ENCODE peak calls at places on chromosomes 13 and 19, in nine cellular contexts. One of them, this sample, is unnamed.

GRCh38 chr19:54473071-54473941 is at the start of gene CDC42EP5:
- DNase-seq in A549: no peak
- DNase-seq in tibial nerve: peak; percentile 62
- DNase-seq in esophagus squamous epithelium: no peak
- DNase-seq in suprapubic skin: peak; percentile 86
- DNase-seq in H1: no peak
- DNase-seq in body of pancreas: peak; percentile 60
- DNase-seq in breast epithelium: peak; percentile 72
- DNase-seq in uterus: peak; percentile 84
- DNase-seq in this sample: peak; percentile 90

GRCh38 chr13:35712907-35713685 is 236.6 kb upstream of the MAB21L1 start:
- DNase-seq in breast epithelium: no peak
- DNase-seq in esophagus squamous epithelium: no peak
- DNase-seq in A549: no peak
- DNase-seq in uterus: no peak
- DNase-seq in body of pancreas: no peak
- DNase-seq in tibial nerve: no peak
- DNase-seq in H1: no peak
- DNase-seq in suprapubic skin: no peak
- DNase-seq in this sample: no peak

GRCh38 chr19:45860359-45861259 is 2.3 kb downstream of the SYMPK start:
- DNase-seq in tibial nerve: no peak
- DNase-seq in esophagus squamous epithelium: no peak
- DNase-seq in A549: no peak
- DNase-seq in body of pancreas: no peak
- DNase-seq in uterus: no peak
- DNase-seq in suprapubic skin: no peak
- DNase-seq in breast epithelium: no peak
- DNase-seq in H1: no peak
- DNase-seq in this sample: no peak

GRCh38 chr19:52527954-52528326 is 472 bp downstream of the ZNF808 start:
- DNase-seq in A549: no peak
- DNase-seq in suprapubic skin: no peak
- DNase-seq in tibial nerve: no peak
- DNase-seq in breast epithelium: no peak
- DNase-seq in esophagus squamous epithelium: no peak
- DNase-seq in body of pancreas: peak; percentile 10
- DNase-seq in H1: peak; percentile 52
- DNase-seq in uterus: peak; percentile 24
- DNase-seq in this sample: no peak

GRCh38 chr19:41792513-41793413 is 3.6 kb upstream of the CEACAM3 start:
- DNase-seq in uterus: no peak
- DNase-seq in A549: peak; percentile 81
- DNase-seq in body of pancreas: peak; percentile 71
- DNase-seq in suprapubic skin: no peak
- DNase-seq in H1: peak; percentile 76
- DNase-seq in tibial nerve: no peak
- DNase-seq in breast epithelium: peak; percentile 47
- DNase-seq in esophagus squamous epithelium: no peak
- DNase-seq in this sample: peak; percentile 77

GRCh38 chr13:95588134-95588533 is 35.6 kb downstream of the CLDN10 start:
- DNase-seq in H1: no peak
- DNase-seq in A549: no peak
- DNase-seq in breast epithelium: no peak
- DNase-seq in uterus: no peak
- DNase-seq in esophagus squamous epithelium: no peak
- DNase-seq in tibial nerve: no peak
- DNase-seq in body of pancreas: no peak
- DNase-seq in suprapubic skin: no peak
- DNase-seq in this sample: no peak

GRCh38 chr13:106118050-106118449 is 417.4 kb downstream of the EFNB2 start:
- DNase-seq in breast epithelium: no peak
- DNase-seq in body of pancreas: no peak
- DNase-seq in tibial nerve: no peak
- DNase-seq in suprapubic skin: no peak
- DNase-seq in H1: no peak
- DNase-seq in uterus: no peak
- DNase-seq in A549: no peak
- DNase-seq in esophagus squamous epithelium: no peak
- DNase-seq in this sample: no peak

GRCh38 chr13:49859568-49859967 is 67.1 kb upstream of the KPNA3 start:
- DNase-seq in A549: peak; percentile 85
- DNase-seq in suprapubic skin: no peak
- DNase-seq in breast epithelium: no peak
- DNase-seq in uterus: no peak
- DNase-seq in esophagus squamous epithelium: no peak
- DNase-seq in tibial nerve: no peak
- DNase-seq in H1: no peak
- DNase-seq in body of pancreas: no peak
- DNase-seq in this sample: no peak

GRCh38 chr19:57664269-57665127 is 4.2 kb upstream of the ZSCAN4 start:
- DNase-seq in H1: peak; percentile 83
- DNase-seq in tibial nerve: no peak
- DNase-seq in esophagus squamous epithelium: no peak
- DNase-seq in uterus: peak; percentile 40
- DNase-seq in A549: no peak
- DNase-seq in body of pancreas: peak; percentile 52
- DNase-seq in suprapubic skin: no peak
- DNase-seq in breast epithelium: no peak
- DNase-seq in this sample: peak; percentile 87

GRCh38 chr13:105642511-105642958 is 892.9 kb downstream of the EFNB2 start:
- DNase-seq in breast epithelium: no peak
- DNase-seq in tibial nerve: no peak
- DNase-seq in A549: peak; percentile 64
- DNase-seq in esophagus squamous epithelium: no peak
- DNase-seq in suprapubic skin: no peak
- DNase-seq in body of pancreas: no peak
- DNase-seq in uterus: no peak
- DNase-seq in H1: no peak
- DNase-seq in this sample: no peak

GRCh38 chr13:99303863-99304521 is 3.2 kb downstream of the GPR183 start:
- DNase-seq in breast epithelium: no peak
- DNase-seq in body of pancreas: peak; percentile 17
- DNase-seq in H1: no peak
- DNase-seq in suprapubic skin: no peak
- DNase-seq in tibial nerve: no peak
- DNase-seq in A549: no peak
- DNase-seq in esophagus squamous epithelium: no peak
- DNase-seq in uterus: no peak
- DNase-seq in this sample: peak; percentile 69

GRCh38 chr13:26919311-26919710 is 158.7 kb upstream of the GPR12 start:
- DNase-seq in breast epithelium: no peak
- DNase-seq in suprapubic skin: peak; percentile 57
- DNase-seq in A549: no peak
- DNase-seq in tibial nerve: no peak
- DNase-seq in body of pancreas: no peak
- DNase-seq in uterus: no peak
- DNase-seq in esophagus squamous epithelium: no peak
- DNase-seq in H1: no peak
- DNase-seq in this sample: no peak

GRCh38 chr13:30719521-30719914 is 15.8 kb upstream of the ALOX5AP start:
- DNase-seq in esophagus squamous epithelium: no peak
- DNase-seq in tibial nerve: no peak
- DNase-seq in A549: no peak
- DNase-seq in breast epithelium: no peak
- DNase-seq in body of pancreas: no peak
- DNase-seq in H1: no peak
- DNase-seq in uterus: no peak
- DNase-seq in suprapubic skin: no peak
- DNase-seq in this sample: no peak
- TF ChIP-seq CTCF in esophagus squamous epithelium: no peak
- TF ChIP-seq CTCF in tibial nerve: no peak
- TF ChIP-seq CTCF in A549: no peak
- TF ChIP-seq CTCF in breast epithelium: no peak
- TF ChIP-seq CTCF in body of pancreas: no peak
- TF ChIP-seq CTCF in H1: no peak
- TF ChIP-seq CTCF in uterus: no peak
- TF ChIP-seq CTCF in suprapubic skin: no peak
- TF ChIP-seq CTCF in this sample: no peak

GRCh38 chr19:48481191-48481500 is 12.0 kb downstream of the CYTH2 start:
- DNase-seq in A549: no peak
- DNase-seq in H1: no peak
- DNase-seq in suprapubic skin: no peak
- DNase-seq in body of pancreas: no peak
- DNase-seq in breast epithelium: no peak
- DNase-seq in esophagus squamous epithelium: no peak
- DNase-seq in tibial nerve: no peak
- DNase-seq in uterus: no peak
- DNase-seq in this sample: no peak

GRCh38 chr19:48480476-48481190 is 11.5 kb downstream of the CYTH2 start:
- DNase-seq in breast epithelium: no peak
- DNase-seq in tibial nerve: no peak
- DNase-seq in body of pancreas: peak; percentile 59
- DNase-seq in uterus: peak; percentile 52
- DNase-seq in H1: no peak
- DNase-seq in suprapubic skin: no peak
- DNase-seq in A549: no peak
- DNase-seq in esophagus squamous epithelium: no peak
- DNase-seq in this sample: peak; percentile 90

GRCh38 chr19:48480151-48480475 is 10.9 kb downstream of the CYTH2 start:
- DNase-seq in tibial nerve: peak; percentile 38
- DNase-seq in suprapubic skin: no peak
- DNase-seq in body of pancreas: peak; percentile 74
- DNase-seq in uterus: peak; percentile 68
- DNase-seq in H1: no peak
- DNase-seq in breast epithelium: no peak
- DNase-seq in esophagus squamous epithelium: no peak
- DNase-seq in A549: no peak
- DNase-seq in this sample: peak; percentile 59

GRCh38 chr19:48484247-48484893 is 15.2 kb downstream of the CYTH2 start:
- DNase-seq in breast epithelium: no peak
- DNase-seq in tibial nerve: no peak
- DNase-seq in H1: no peak
- DNase-seq in A549: no peak
- DNase-seq in body of pancreas: no peak
- DNase-seq in esophagus squamous epithelium: no peak
- DNase-seq in suprapubic skin: no peak
- DNase-seq in uterus: no peak
- DNase-seq in this sample: no peak

GRCh38 chr19:48481846-48482639 is 12.9 kb downstream of the CYTH2 start:
- DNase-seq in uterus: no peak
- DNase-seq in tibial nerve: no peak
- DNase-seq in H1: no peak
- DNase-seq in A549: no peak
- DNase-seq in esophagus squamous epithelium: no peak
- DNase-seq in breast epithelium: no peak
- DNase-seq in body of pancreas: no peak
- DNase-seq in suprapubic skin: no peak
- DNase-seq in this sample: no peak
- TF ChIP-seq POLR2A in uterus: no peak
- TF ChIP-seq POLR2A in tibial nerve: no peak
- TF ChIP-seq POLR2A in H1: no peak
- TF ChIP-seq POLR2A in A549: no peak
- TF ChIP-seq POLR2A in esophagus squamous epithelium: no peak
- TF ChIP-seq POLR2A in breast epithelium: no peak
- TF ChIP-seq POLR2A in body of pancreas: no peak
- TF ChIP-seq POLR2A in suprapubic skin: no peak
- TF ChIP-seq POLR2A in this sample: no peak

DNA sequence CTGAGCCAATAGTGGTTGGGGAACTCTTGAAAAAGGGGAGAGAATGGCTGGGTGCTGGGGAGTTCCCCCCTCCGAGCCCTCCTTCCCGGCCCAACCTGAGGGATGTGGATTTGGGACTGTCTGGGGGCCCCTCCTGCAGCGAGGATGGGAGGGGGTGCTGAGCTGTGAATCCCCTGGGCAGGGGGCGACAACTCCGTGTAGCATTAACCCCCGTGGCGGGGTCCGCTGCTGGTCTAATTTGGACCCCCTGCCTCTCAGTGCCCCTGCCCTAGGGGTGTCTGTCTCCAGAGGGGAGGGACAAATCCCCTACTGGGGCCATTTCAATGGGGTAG is 9.7 kb downstream of the MIDN start:
- DNase-seq in H1: no peak
- DNase-seq in A549: no peak
- DNase-seq in suprapubic skin: no peak
- DNase-seq in body of pancreas: no peak
- DNase-seq in breast epithelium: no peak
- DNase-seq in esophagus squamous epithelium: no peak
- DNase-seq in tibial nerve: no peak
- DNase-seq in uterus: no peak
- DNase-seq in this sample: no peak
- H3K4me1 ChIP-seq in H1: peaks cover 31% of the 10 kb centered on the region
- H3K4me1 ChIP-seq in A549: peaks cover 78% of the 10 kb centered on the region
- H3K4me1 ChIP-seq in suprapubic skin: peaks cover 93% of the 10 kb centered on the region
- H3K4me1 ChIP-seq in body of pancreas: peaks cover 94% of the 10 kb centered on the region
- H3K4me1 ChIP-seq in breast epithelium: peaks cover 45% of the 10 kb centered on the region
- H3K4me1 ChIP-seq in esophagus squamous epithelium: peaks cover 100% of the 10 kb centered on the region
- H3K4me1 ChIP-seq in tibial nerve: peaks cover 77% of the 10 kb centered on the region
- H3K4me1 ChIP-seq in uterus: peaks cover 64% of the 10 kb centered on the region
- H3K4me1 ChIP-seq in this sample: peaks cover 98% of the 10 kb centered on the region

DNA sequence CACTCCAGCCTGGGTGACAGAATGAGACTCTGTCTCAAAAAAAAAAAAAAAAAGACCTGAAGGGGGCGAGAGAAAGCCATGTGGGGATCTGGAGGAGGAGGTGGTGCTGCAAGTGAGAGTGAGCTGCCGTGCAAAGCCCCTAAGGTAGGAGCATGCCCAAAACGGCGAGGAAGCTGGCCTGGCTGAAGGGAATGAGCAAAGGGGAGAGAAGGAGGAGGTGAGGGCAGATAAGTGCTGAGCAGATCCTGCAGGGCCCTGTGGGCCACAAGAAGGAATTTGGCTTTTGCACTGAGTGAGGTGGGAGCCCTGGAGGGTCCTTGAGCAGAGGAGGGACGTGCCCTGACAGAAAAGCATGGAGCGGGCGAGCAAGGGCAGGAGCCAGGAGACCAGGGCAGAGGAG is 19.4 kb upstream of the ADGRE5 start:
- DNase-seq in uterus: no peak
- DNase-seq in esophagus squamous epithelium: no peak
- DNase-seq in H1: peak; percentile 75
- DNase-seq in tibial nerve: no peak
- DNase-seq in breast epithelium: no peak
- DNase-seq in suprapubic skin: no peak
- DNase-seq in A549: peak; percentile 57
- DNase-seq in body of pancreas: no peak
- DNase-seq in this sample: no peak
- TF ChIP-seq CTCF in uterus: peak; percentile 14
- TF ChIP-seq CTCF in esophagus squamous epithelium: peak; percentile 12
- TF ChIP-seq CTCF in H1: peak; percentile 43
- TF ChIP-seq CTCF in tibial nerve: no peak
- TF ChIP-seq CTCF in breast epithelium: no peak
- TF ChIP-seq CTCF in suprapubic skin: no peak
- TF ChIP-seq CTCF in A549: peak; percentile 23
- TF ChIP-seq CTCF in body of pancreas: no peak
- TF ChIP-seq CTCF in this sample: no peak